ENCODE peak calls at places on chromosomes 7 and 10, in six cellular contexts. One of them, this sample, is unnamed.

GRCh38 chr10:110893559-110894179 is 21.9 kb downstream of the PDCD4 start:
- DNase-seq in OCI-LY7: peak
- DNase-seq in MM.1S: peak
- DNase-seq in H9: no peak
- DNase-seq in CD8-positive, alpha-beta memory T cell: no peak
- DNase-seq in neural progenitor cell: peak
- DNase-seq in this sample: no peak

GRCh38 chr7:128879939-128880746 is 17.5 kb downstream of the ATP6V1F start:
- DNase-seq in OCI-LY7: no peak
- DNase-seq in MM.1S: no peak
- DNase-seq in H9: peak
- DNase-seq in CD8-positive, alpha-beta memory T cell: no peak
- DNase-seq in neural progenitor cell: peak
- DNase-seq in this sample: peak

GRCh38 chr10:88499569-88500470 is 83.3 kb downstream of the RNLS start:
- DNase-seq in OCI-LY7: no peak
- DNase-seq in MM.1S: no peak
- DNase-seq in H9: no peak
- DNase-seq in CD8-positive, alpha-beta memory T cell: no peak
- DNase-seq in neural progenitor cell: no peak
- DNase-seq in this sample: no peak

GRCh38 chr10:116241642-116242405 is 31.2 kb downstream of the GFRA1 start:
- DNase-seq in OCI-LY7: no peak
- DNase-seq in MM.1S: no peak
- DNase-seq in H9: no peak
- DNase-seq in CD8-positive, alpha-beta memory T cell: no peak
- DNase-seq in neural progenitor cell: no peak
- DNase-seq in this sample: no peak

GRCh38 chr10:51076442-51076841 is 2.2 kb downstream of the PRKG1 start:
- DNase-seq in OCI-LY7: no peak
- DNase-seq in MM.1S: no peak
- DNase-seq in H9: no peak
- DNase-seq in CD8-positive, alpha-beta memory T cell: no peak
- DNase-seq in neural progenitor cell: peak
- DNase-seq in this sample: no peak

GRCh38 chr7:145147865-145148264 is 312.0 kb upstream of the TPK1 start:
- DNase-seq in OCI-LY7: no peak
- DNase-seq in MM.1S: no peak
- DNase-seq in H9: no peak
- DNase-seq in CD8-positive, alpha-beta memory T cell: no peak
- DNase-seq in neural progenitor cell: no peak
- DNase-seq in this sample: no peak

GRCh38 chr7:32074787-32075570 is 4.8 kb upstream of the PDE1C start:
- DNase-seq in OCI-LY7: no peak
- DNase-seq in MM.1S: no peak
- DNase-seq in H9: no peak
- DNase-seq in CD8-positive, alpha-beta memory T cell: no peak
- DNase-seq in neural progenitor cell: no peak
- DNase-seq in this sample: peak

GRCh38 chr10:77031531-77031930 is 606.1 kb downstream of the KCNMA1 start:
- DNase-seq in OCI-LY7: no peak
- DNase-seq in MM.1S: no peak
- DNase-seq in H9: no peak
- DNase-seq in CD8-positive, alpha-beta memory T cell: no peak
- DNase-seq in neural progenitor cell: no peak
- DNase-seq in this sample: no peak

GRCh38 chr10:88243847-88244730 is 339.0 kb downstream of the RNLS start:
- DNase-seq in OCI-LY7: no peak
- DNase-seq in MM.1S: no peak
- DNase-seq in H9: no peak
- DNase-seq in CD8-positive, alpha-beta memory T cell: no peak
- DNase-seq in neural progenitor cell: no peak
- DNase-seq in this sample: no peak

GRCh38 chr10:58515296-58515956 is 2.8 kb downstream of the BICC1 start:
- DNase-seq in OCI-LY7: no peak
- DNase-seq in MM.1S: no peak
- DNase-seq in H9: no peak
- DNase-seq in CD8-positive, alpha-beta memory T cell: no peak
- DNase-seq in neural progenitor cell: no peak
- DNase-seq in this sample: no peak

GRCh38 chr7:106126170-106126938 is 14.2 kb upstream of the SYPL1 start:
- DNase-seq in OCI-LY7: no peak
- DNase-seq in MM.1S: no peak
- DNase-seq in H9: no peak
- DNase-seq in CD8-positive, alpha-beta memory T cell: no peak
- DNase-seq in neural progenitor cell: no peak
- DNase-seq in this sample: no peak

GRCh38 chr10:3111626-3112220 is 44.4 kb downstream of the PFKP start:
- DNase-seq in OCI-LY7: no peak
- DNase-seq in MM.1S: no peak
- DNase-seq in H9: no peak
- DNase-seq in CD8-positive, alpha-beta memory T cell: no peak
- DNase-seq in neural progenitor cell: no peak
- DNase-seq in this sample: no peak

GRCh38 chr10:79383974-79384606 is 36.8 kb downstream of the PPIF start:
- DNase-seq in OCI-LY7: no peak
- DNase-seq in MM.1S: no peak
- DNase-seq in H9: peak
- DNase-seq in CD8-positive, alpha-beta memory T cell: no peak
- DNase-seq in neural progenitor cell: no peak
- DNase-seq in this sample: no peak

GRCh38 chr7:85896531-85896930 is 709.7 kb upstream of the SEMA3D start:
- DNase-seq in OCI-LY7: no peak
- DNase-seq in MM.1S: no peak
- DNase-seq in H9: no peak
- DNase-seq in CD8-positive, alpha-beta memory T cell: no peak
- DNase-seq in neural progenitor cell: no peak
- DNase-seq in this sample: no peak

GRCh38 chr10:118753331-118753730 is 1.4 kb downstream of the CACUL1 start:
- DNase-seq in OCI-LY7: no peak
- DNase-seq in MM.1S: no peak
- DNase-seq in H9: no peak
- DNase-seq in CD8-positive, alpha-beta memory T cell: no peak
- DNase-seq in neural progenitor cell: no peak
- DNase-seq in this sample: no peak

GRCh38 chr10:101968910-101969321 is 87.1 kb downstream of the ARMH3 start:
- DNase-seq in OCI-LY7: no peak
- DNase-seq in MM.1S: peak
- DNase-seq in H9: no peak
- DNase-seq in CD8-positive, alpha-beta memory T cell: no peak
- DNase-seq in neural progenitor cell: no peak
- DNase-seq in this sample: no peak

GRCh38 chr10:101969496-101969895 is 86.5 kb downstream of the ARMH3 start:
- DNase-seq in OCI-LY7: peak
- DNase-seq in MM.1S: no peak
- DNase-seq in H9: no peak
- DNase-seq in CD8-positive, alpha-beta memory T cell: no peak
- DNase-seq in neural progenitor cell: no peak
- DNase-seq in this sample: no peak

GRCh38 chr10:101968286-101968685 is 87.7 kb downstream of the ARMH3 start:
- DNase-seq in OCI-LY7: peak
- DNase-seq in MM.1S: peak
- DNase-seq in H9: no peak
- DNase-seq in CD8-positive, alpha-beta memory T cell: no peak
- DNase-seq in neural progenitor cell: no peak
- DNase-seq in this sample: no peak

GRCh38 chr10:101967119-101967518 is 88.9 kb downstream of the ARMH3 start:
- DNase-seq in OCI-LY7: no peak
- DNase-seq in MM.1S: no peak
- DNase-seq in H9: no peak
- DNase-seq in CD8-positive, alpha-beta memory T cell: no peak
- DNase-seq in neural progenitor cell: no peak
- DNase-seq in this sample: no peak

DNA sequence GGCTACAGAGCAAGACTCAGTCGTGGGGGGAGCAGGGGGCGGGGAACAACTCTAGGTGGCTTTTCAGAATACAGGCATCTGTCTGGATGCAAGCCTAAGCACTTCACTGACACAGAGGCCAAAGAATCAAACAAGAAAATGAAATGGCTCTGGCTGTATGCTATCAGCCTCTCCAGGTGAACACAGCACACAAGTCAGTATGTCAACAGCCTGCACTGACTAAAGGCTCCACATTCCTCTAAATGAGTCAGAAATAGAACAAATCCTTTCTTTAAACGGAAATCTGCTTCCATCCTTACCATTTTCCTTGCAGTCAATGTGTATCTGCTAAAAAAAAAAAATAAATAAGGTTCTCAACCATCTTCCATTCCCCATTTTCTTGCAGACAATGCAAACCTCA is 88.3 kb downstream of the ARMH3 start:
- DNase-seq in OCI-LY7: no peak
- DNase-seq in MM.1S: no peak
- DNase-seq in H9: no peak
- DNase-seq in CD8-positive, alpha-beta memory T cell: no peak
- DNase-seq in neural progenitor cell: no peak
- DNase-seq in this sample: no peak
- H3K27ac ChIP-seq in OCI-LY7: no peak
- H3K27ac ChIP-seq in MM.1S: peak
- H3K27ac ChIP-seq in H9: no peak
- H3K27ac ChIP-seq in CD8-positive, alpha-beta memory T cell: no peak
- H3K27ac ChIP-seq in neural progenitor cell: no peak
- H3K27ac ChIP-seq in this sample: no peak

DNA sequence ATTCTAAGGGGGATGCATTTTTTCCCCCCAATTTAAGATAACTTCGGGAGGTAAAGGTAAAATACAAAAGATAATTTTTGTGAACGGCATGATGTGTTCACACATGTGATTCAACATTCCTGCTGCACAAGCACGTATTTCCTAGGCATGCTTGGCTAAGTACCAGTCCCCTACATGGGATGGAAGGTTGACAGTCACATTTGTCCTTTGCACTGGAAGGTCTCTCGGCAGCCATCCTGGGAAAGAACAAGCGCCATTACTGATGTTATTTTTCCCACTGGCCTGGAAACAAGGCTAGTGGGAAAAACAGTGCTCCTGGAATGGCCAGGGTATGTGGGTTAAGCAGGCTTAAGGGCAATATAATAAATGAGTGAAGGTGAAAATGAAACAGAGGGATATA is 276.2 kb upstream of the AOAH start:
- DNase-seq in OCI-LY7: no peak
- DNase-seq in MM.1S: no peak
- DNase-seq in H9: no peak
- DNase-seq in CD8-positive, alpha-beta memory T cell: no peak
- DNase-seq in neural progenitor cell: no peak
- DNase-seq in this sample: no peak
- H3K27ac ChIP-seq in OCI-LY7: no peak
- H3K27ac ChIP-seq in MM.1S: no peak
- H3K27ac ChIP-seq in H9: no peak
- H3K27ac ChIP-seq in CD8-positive, alpha-beta memory T cell: no peak
- H3K27ac ChIP-seq in neural progenitor cell: no peak
- H3K27ac ChIP-seq in this sample: no peak

GRCh38 chr10:127227663-127228062 is 31.3 kb upstream of the INSYN2A start:
- DNase-seq in OCI-LY7: no peak
- DNase-seq in MM.1S: no peak
- DNase-seq in H9: no peak
- DNase-seq in CD8-positive, alpha-beta memory T cell: no peak
- DNase-seq in neural progenitor cell: no peak
- DNase-seq in this sample: no peak
- H3K27ac ChIP-seq in OCI-LY7: no peak
- H3K27ac ChIP-seq in MM.1S: no peak
- H3K27ac ChIP-seq in H9: no peak
- H3K27ac ChIP-seq in CD8-positive, alpha-beta memory T cell: no peak
- H3K27ac ChIP-seq in neural progenitor cell: no peak
- H3K27ac ChIP-seq in this sample: no peak

DNA sequence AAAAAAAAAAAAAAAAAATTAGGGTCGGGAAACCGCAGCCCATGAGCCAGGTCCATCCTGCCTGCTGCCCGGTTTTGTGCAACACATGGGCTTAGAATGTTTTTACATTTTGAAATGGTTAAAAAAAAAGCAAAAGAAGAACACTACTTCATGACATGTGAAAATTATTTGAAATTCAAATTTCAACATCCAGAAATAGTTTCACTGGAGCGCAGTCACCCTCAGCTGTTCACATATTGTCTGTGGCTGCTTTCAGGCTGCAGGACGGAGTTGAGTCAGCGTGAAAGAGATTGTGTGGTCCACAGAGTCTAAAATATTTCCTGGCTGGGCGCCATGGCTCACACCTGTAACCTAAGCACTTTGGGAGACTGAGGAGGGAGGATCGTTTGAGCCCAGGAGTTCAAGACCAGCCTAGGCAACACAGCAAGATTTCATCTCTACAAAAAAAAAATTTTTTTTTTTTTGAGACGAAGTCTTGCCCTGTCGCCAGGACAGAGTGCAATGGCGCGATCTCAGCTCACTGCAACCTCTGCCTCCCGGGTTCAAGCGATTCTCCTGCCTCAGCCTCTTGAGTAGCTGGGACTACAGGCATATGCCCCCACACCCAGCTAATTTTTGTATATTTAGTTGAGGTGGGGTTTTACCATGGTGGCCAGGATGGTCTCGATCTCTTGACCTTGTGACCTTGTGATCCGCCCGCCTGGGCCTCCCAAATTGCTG is 63.9 kb upstream of the ECHDC3 start:
- DNase-seq in OCI-LY7: peak
- DNase-seq in MM.1S: peak
- DNase-seq in H9: no peak
- DNase-seq in CD8-positive, alpha-beta memory T cell: no peak
- DNase-seq in neural progenitor cell: no peak
- DNase-seq in this sample: no peak
- H3K27ac ChIP-seq in OCI-LY7: peak
- H3K27ac ChIP-seq in MM.1S: peak
- H3K27ac ChIP-seq in H9: no peak
- H3K27ac ChIP-seq in CD8-positive, alpha-beta memory T cell: no peak
- H3K27ac ChIP-seq in neural progenitor cell: no peak
- H3K27ac ChIP-seq in this sample: no peak

DNA sequence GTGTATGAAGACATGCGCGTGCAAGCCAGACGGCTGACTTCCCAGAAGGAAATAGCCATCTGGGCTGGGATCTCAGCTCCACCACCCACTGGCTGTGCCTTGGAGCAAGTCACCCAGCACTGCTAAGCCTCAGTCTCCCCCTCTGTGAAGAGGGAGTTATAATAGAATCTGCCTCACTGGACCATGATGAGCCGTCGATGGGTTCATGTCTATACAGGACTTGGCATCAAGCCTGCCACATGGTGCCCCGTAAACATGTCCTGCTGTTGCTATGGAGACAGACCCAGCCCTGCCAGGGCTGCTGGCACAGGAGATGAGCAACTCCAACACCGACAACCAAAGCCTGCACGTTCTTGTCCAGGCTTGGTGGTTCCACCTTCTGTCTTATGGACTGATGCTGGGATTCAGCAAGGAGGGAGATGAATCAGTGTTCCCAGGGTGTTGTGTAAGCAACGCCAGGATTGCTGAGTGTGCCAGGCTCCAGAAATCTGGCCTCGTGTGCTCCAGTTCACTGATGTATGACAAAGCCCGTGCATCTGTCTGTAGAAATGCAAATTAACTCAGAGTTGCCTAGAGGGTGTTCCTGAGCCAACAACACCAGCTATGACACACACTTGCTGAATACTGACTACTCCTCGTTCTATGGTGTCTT is 5.6 kb downstream of the GPR15LG start:
- DNase-seq in OCI-LY7: peak
- DNase-seq in MM.1S: no peak
- DNase-seq in H9: no peak
- DNase-seq in CD8-positive, alpha-beta memory T cell: peak
- DNase-seq in neural progenitor cell: no peak
- DNase-seq in this sample: no peak
- H3K27ac ChIP-seq in OCI-LY7: peak
- H3K27ac ChIP-seq in MM.1S: no peak
- H3K27ac ChIP-seq in H9: no peak
- H3K27ac ChIP-seq in CD8-positive, alpha-beta memory T cell: no peak
- H3K27ac ChIP-seq in neural progenitor cell: no peak
- H3K27ac ChIP-seq in this sample: peak

GRCh38 chr10:132632091-132632561 is 94.5 kb downstream of the INPP5A start:
- DNase-seq in OCI-LY7: no peak
- DNase-seq in MM.1S: no peak
- DNase-seq in H9: no peak
- DNase-seq in CD8-positive, alpha-beta memory T cell: no peak
- DNase-seq in neural progenitor cell: no peak
- DNase-seq in this sample: no peak
- H3K27ac ChIP-seq in OCI-LY7: no peak
- H3K27ac ChIP-seq in MM.1S: no peak
- H3K27ac ChIP-seq in H9: no peak
- H3K27ac ChIP-seq in CD8-positive, alpha-beta memory T cell: no peak
- H3K27ac ChIP-seq in neural progenitor cell: no peak
- H3K27ac ChIP-seq in this sample: peak